ENCODE peak calls at places on chromosomes 16 and 17, in four cellular contexts. T is A172; Y is A549; H is stimulated activated CD8-positive, alpha-beta memory T cell treated with anti-CD3 and anti-CD28 coated beads, Interleukin-7, amount 100 ng/mL, for 1 hour. C is an unnamed sample.

GRCh38 chr16:61858996-61859395 is 177.2 kb downstream of the CDH8 start:
- DNase-seq in Y (peak; percentile 2), T (peak; percentile 18), H (no peak), C (no peak)

GRCh38 chr17:78356163-78356713 is 3.6 kb downstream of the SOCS3 start:
- DNase-seq in T (peak; percentile 89), H (peak; percentile 73), Y (peak; percentile 87), C (peak; percentile 89)

GRCh38 chr17:50768348-50768761 is 1.0 kb upstream of the ANKRD40CL start:
- DNase-seq in Y (peak; percentile 86), T (no peak), H (no peak), C (no peak)

GRCh38 chr16:89993377-89993776 is 25.9 kb downstream of the DBNDD1 start:
- DNase-seq in Y (no peak), T (no peak), H (no peak), C (no peak)

GRCh38 chr17:73420897-73421296 is 109.1 kb upstream of the CDC42EP4 start:
- DNase-seq in T (peak; percentile 75), Y (peak; percentile 65), H (no peak), C (peak; percentile 82)

GRCh38 chr17:2094891-2095535 is 40.1 kb downstream of the HIC1 start:
- DNase-seq in Y (peak; percentile 31), H (no peak), T (no peak), C (no peak)

GRCh38 chr16:47986031-47986430 is 169.8 kb downstream of the ABCC12 start:
- DNase-seq in Y (no peak), H (no peak), T (no peak), C (no peak)

GRCh38 chr16:12815361-12815760 is 11.7 kb upstream of the CPPED1 start:
- DNase-seq in T (no peak), Y (no peak), H (no peak), C (no peak)

GRCh38 chr16:10678655-10679054 is 16.1 kb downstream of the TEKT5 start:
- DNase-seq in Y (no peak), T (no peak), H (no peak), C (no peak)

GRCh38 chr17:59627770-59628171 is 8.1 kb downstream of the CLTC start:
- DNase-seq in T (no peak), H (no peak), Y (no peak), C (no peak)

C was measured in H4.